ENCODE peak calls at places on chromosomes 13 and 19, in ten cellular contexts. F is colonic mucosa, J is psoas muscle, A is kidney epithelial cell, T is sigmoid colon, P is AG10803, G is heart right ventricle, R is fibroblast of lung, M is heart left ventricle, Q is tibial nerve. D is an unnamed sample.

GRCh38 chr13:102090532-102090931 is 311.3 kb downstream of the FGF14 start:
- DNase-seq in F (no peak), J (no peak), A (no peak), T (no peak), P (no peak), G (no peak), R (no peak), M (no peak), Q (no peak), D (no peak)

GRCh38 chr13:102584423-102584822 is 12.4 kb upstream of the TPP2 start:
- DNase-seq in F (no peak), J (no peak), A (no peak), T (no peak), P (no peak), G (no peak), R (no peak), M (no peak), Q (no peak), D (no peak)

GRCh38 chr13:111005364-111005763 is 90.5 kb upstream of the ANKRD10 start:
- DNase-seq in F (no peak), J (no peak), A (no peak), T (no peak), P (peak), G (no peak), R (peak), M (peak), Q (no peak), D (peak)

GRCh38 chr13:40152145-40152544 is 496.7 kb downstream of the COG6 start:
- DNase-seq in F (no peak), J (no peak), A (peak), T (no peak), P (peak), G (peak), R (peak), M (no peak), Q (no peak), D (peak)

GRCh38 chr13:44763604-44764311 is 187.6 kb upstream of the TSC22D1 start:
- DNase-seq in F (no peak), J (peak), A (no peak), T (no peak), P (no peak), G (peak), R (peak), M (peak), Q (no peak), D (no peak)

GRCh38 chr19:49854861-49855263 is 3.9 kb downstream of the PTOV1 start:
- DNase-seq in F (peak), J (peak), A (no peak), T (no peak), P (no peak), G (no peak), R (no peak), M (no peak), Q (no peak), D (no peak)

GRCh38 chr13:54845351-54845965 is 1816.8 kb downstream of the OLFM4 start:
- DNase-seq in F (no peak), J (no peak), A (no peak), T (no peak), P (no peak), G (no peak), R (no peak), M (no peak), Q (no peak), D (no peak)

GRCh38 chr19:15195987-15196682 is 4.7 kb downstream of the NOTCH3 start:
- DNase-seq in F (peak), J (no peak), A (peak), T (no peak), P (no peak), G (no peak), R (peak), M (no peak), Q (no peak), D (peak)

GRCh38 chr13:76331948-76332712 is 554.1 kb downstream of the KCTD12 start:
- DNase-seq in F (no peak), J (no peak), A (no peak), T (no peak), P (no peak), G (no peak), R (peak), M (no peak), Q (no peak), D (no peak)

DNA sequence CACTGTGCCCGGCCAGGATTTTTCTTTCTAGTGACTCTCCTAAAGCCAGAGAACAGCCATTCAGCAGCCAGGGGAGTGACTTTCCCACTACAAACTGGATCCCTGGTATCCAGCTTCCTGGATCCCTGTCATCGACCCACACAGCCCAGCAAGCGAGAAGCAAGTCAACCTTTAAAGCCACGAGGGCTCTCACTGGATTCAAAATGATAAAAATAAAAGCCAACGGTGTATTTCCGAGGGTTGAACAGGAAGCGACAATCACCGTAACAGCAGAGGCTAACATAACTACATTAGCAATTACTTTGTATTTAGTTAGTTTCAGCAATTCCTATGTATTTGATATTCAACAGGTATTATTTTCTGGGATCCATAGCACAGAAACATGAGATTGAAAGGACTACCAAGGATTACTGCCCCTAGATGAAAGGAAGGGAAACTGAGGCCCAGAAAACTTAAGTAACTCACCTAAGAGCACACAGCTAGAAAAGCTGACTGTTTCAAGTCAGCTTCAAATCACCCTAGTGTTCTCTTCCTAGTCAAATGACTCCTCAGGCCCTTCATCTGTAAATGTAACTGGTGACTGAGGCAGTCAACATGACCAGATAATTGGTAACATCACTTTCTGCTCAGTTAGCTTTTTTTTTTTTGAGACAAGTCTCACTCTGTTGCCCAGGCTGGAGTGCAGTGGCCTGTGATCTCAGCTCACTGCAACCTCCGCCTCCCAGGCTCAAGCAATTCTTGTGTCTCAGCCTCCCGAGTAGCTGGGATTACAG is 2.7 kb downstream of the RFX1 start:
- DNase-seq in F (no peak), J (no peak), A (no peak), T (no peak), P (peak), G (no peak), R (no peak), M (peak), Q (no peak), D (peak)
- H3K4me3 ChIP-seq in F (no peak), J (peak), A (no peak), T (no peak), P (no peak), G (no peak), R (no peak), M (no peak), Q (no peak), D (no peak)

DNA sequence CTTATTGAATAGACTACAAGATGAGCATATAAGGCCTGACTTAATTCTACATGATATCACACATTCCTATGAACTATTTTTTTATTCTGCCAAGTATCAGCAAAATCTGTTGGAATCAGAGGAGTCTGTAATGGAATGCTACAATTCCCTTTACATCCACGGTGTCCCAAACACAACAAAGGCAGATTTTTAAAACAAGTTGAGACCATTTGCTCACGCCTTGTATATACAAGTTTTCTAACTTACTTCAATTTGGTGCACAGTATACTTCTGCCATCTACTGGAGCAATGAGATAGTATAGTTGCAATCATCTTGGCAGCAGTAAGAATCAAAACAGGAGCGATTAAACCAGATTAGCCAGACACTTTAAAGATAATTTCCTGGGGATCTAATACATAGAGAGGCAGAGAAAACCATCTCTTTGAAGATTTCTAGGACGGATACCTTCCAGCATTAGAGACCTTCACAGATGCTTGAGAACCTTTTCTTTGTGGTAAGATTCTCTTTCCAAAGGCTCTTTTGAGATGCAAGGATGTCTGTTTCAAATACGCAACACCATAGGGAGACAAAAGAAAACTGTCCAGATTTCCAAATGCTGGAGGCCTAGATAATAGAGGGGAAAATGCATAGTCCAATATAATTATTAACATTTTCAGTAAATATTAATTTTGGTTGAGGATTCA is 302.0 kb upstream of the MIR17HG start:
- DNase-seq in F (no peak), J (no peak), A (peak), T (no peak), P (no peak), G (no peak), R (peak), M (no peak), Q (no peak), D (peak)
- TF ChIP-seq CTCF in F (no peak), J (no peak), A (peak), T (no peak), P (no peak), G (no peak), R (peak), M (no peak), Q (peak), D (peak)

DNA sequence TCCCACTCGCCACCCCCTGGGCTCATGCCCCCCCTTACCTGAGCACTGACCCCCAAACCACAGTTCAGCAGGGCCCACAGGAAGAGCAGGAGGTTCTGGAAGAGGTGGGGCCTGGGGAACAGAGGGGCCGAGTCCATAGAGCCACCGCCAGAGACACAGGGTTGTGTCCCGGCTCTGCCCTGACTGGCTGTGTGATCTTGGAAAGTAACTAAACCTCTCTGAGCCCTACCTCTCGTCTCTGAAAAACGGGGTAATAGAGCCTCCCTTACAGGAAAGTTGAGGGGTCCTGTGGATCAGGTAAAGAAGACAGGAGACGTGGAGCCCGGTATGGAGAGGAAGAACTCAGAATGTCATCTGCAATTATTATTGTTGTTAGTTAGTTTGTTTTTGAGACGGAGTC is 2.0 kb downstream of the ADAMTSL5 start:
- DNase-seq in F (no peak), J (no peak), A (no peak), T (no peak), P (no peak), G (no peak), R (no peak), M (no peak), Q (no peak), D (no peak)
- H3K4me3 ChIP-seq in F (no peak), J (no peak), A (no peak), T (no peak), P (no peak), G (no peak), R (no peak), M (no peak), Q (no peak), D (no peak)

GRCh38 chr19:39199025-39199424 is 2.3 kb downstream of the NCCRP1 start:
- DNase-seq in F (no peak), J (no peak), A (peak), T (peak), P (peak), G (no peak), R (peak), M (peak), Q (no peak), D (no peak)

GRCh38 chr19:39197808-39198207 is 1.0 kb downstream of the NCCRP1 start:
- DNase-seq in F (no peak), J (no peak), A (no peak), T (no peak), P (no peak), G (no peak), R (no peak), M (no peak), Q (no peak), D (no peak)

GRCh38 chr19:39195755-39196154 is 1.0 kb upstream of the NCCRP1 start:
- DNase-seq in F (no peak), J (no peak), A (no peak), T (no peak), P (no peak), G (no peak), R (no peak), M (no peak), Q (no peak), D (no peak)

GRCh38 chr19:39196320-39196719 is 444 bp upstream of the NCCRP1 start:
- DNase-seq in F (no peak), J (no peak), A (no peak), T (no peak), P (no peak), G (no peak), R (no peak), M (no peak), Q (no peak), D (no peak)

GRCh38 chr19:39196860-39197562 is at the start of gene NCCRP1:
- DNase-seq in F (no peak), J (no peak), A (no peak), T (no peak), P (no peak), G (no peak), R (no peak), M (no peak), Q (no peak), D (no peak)
- TF ChIP-seq CTCF in F (no peak), J (no peak), A (no peak), T (no peak), P (no peak), G (no peak), R (no peak), M (no peak), Q (no peak), D (no peak)

DNA sequence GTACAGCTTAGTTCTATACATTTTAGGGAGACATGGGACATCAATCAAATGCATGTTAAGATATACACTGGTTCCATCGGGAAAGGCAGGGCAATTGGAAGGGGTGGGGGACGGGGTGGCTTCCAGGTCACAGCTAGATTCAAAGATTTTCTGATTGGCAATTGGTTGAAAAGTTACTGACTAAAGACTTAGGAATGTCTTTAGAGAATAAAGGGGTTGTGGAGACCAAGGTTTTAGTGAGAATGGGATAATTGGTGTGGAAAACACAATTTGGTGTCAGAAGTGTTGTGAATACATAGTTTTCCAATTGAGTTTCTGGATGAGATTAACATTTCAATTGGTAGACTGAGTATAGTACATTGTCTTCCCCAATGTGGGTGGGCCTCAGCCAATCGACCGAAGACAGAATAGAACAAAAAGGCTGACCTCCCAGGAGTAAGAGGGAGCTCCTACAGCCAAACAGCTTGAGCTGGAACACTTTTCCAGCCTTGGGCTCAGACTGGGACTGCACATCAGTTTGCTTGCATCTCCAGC is 988 bp upstream of the CCDC169 start:
- DNase-seq in F (no peak), J (no peak), A (no peak), T (peak), P (no peak), G (no peak), R (no peak), M (no peak), Q (no peak), D (no peak)
- H3K4me3 ChIP-seq in F (no peak), J (peak), A (no peak), T (peak), P (peak), G (no peak), R (no peak), M (no peak), Q (no peak), D (no peak)

GRCh38 chr13:38872693-38873092 is 117.9 kb downstream of the STOML3 start:
- DNase-seq in F (no peak), J (peak), A (no peak), T (peak), P (peak), G (peak), R (peak), M (no peak), Q (no peak), D (peak)
- TF ChIP-seq CTCF in F (no peak), J (peak), A (peak), T (no peak), P (peak), G (peak), R (peak), M (peak), Q (peak), D (peak)

GRCh38 chr19:51311388-51312257 is at the start of gene IGLON5:
- DNase-seq in F (no peak), J (no peak), A (no peak), T (no peak), P (no peak), G (no peak), R (no peak), M (no peak), Q (no peak), D (no peak)
- H3K4me3 ChIP-seq in F (no peak), J (no peak), A (no peak), T (no peak), P (no peak), G (no peak), R (no peak), M (no peak), Q (no peak), D (no peak)

GRCh38 chr13:28717170-28717569 is 1.6 kb downstream of the SLC46A3 start:
- DNase-seq in F (no peak), J (no peak), A (no peak), T (no peak), P (no peak), G (no peak), R (no peak), M (no peak), Q (no peak), D (no peak)

GRCh38 chr13:28719227-28719562 is 425 bp upstream of the SLC46A3 start:
- DNase-seq in F (no peak), J (no peak), A (no peak), T (no peak), P (no peak), G (no peak), R (no peak), M (no peak), Q (no peak), D (no peak)

GRCh38 chr13:28718186-28718537 is 608 bp downstream of the SLC46A3 start:
- DNase-seq in F (no peak), J (no peak), A (no peak), T (no peak), P (peak), G (no peak), R (peak), M (no peak), Q (no peak), D (peak)

GRCh38 chr13:28719656-28720055 is 886 bp upstream of the SLC46A3 start:
- DNase-seq in F (no peak), J (no peak), A (no peak), T (no peak), P (peak), G (no peak), R (peak), M (no peak), Q (no peak), D (peak)

DNA sequence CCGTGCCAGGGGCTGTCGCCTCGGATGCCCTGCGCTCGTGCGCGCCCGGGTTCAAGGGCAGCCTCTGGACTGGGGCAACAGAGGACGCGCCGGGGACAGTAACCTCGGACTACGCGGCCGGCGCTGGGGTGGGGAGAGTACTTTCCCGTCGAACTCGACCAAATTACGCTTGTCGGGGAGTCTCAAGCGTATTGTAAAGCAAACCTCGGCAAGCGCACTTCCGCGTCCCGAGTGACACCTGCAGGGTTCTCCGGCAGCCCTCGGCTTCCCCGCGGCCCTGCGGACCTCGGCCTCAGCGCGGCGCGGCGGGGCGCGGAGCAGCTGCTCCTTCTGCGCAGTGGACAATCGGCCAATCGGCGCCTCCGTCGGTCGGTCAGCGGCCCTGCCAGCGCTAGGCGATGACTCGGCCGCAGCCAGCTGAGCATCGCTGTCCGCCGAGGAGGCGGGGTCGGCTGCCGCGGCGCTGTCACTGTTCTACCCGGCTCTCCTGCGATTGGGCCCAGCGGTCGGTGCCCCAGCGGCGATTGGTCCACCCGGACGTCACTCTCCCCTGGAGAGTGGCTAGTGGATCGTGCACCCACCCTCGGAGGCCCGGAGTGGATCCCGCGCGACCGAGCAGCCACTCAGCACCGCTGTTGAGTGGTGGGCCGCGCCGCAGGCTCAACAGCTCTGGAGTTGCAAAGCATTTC is at the start of gene SLC46A3:
- DNase-seq in F (peak), J (peak), A (peak), T (peak), P (peak), G (peak), R (peak), M (peak), Q (peak), D (peak)
- TF ChIP-seq CTCF in F (no peak), J (peak), A (no peak), T (no peak), P (no peak), G (peak), R (no peak), M (peak), Q (peak), D (no peak)

GRCh38 chr19:13102416-13102665 is 317 bp downstream of the LYL1 start:
- DNase-seq in F (no peak), J (no peak), A (no peak), T (no peak), P (peak), G (no peak), R (no peak), M (no peak), Q (no peak), D (no peak)
- H3K4me3 ChIP-seq in F (peak), J (peak), A (no peak), T (peak), P (no peak), G (peak), R (no peak), M (peak), Q (peak), D (peak)

D was measured in bronchial epithelial cell.